ENCODE peak calls at places on chromosomes 6 and 20, in seven cellular contexts. One of them, this sample, is unnamed.

GRCh38 chr20:32891926-32892660 is 33.4 kb downstream of the EFCAB8 start:
- DNase-seq in endodermal cell: no peak
- DNase-seq in left ventricle myocardium inferior: no peak
- DNase-seq in AG04450: no peak
- DNase-seq in cardiac fibroblast: no peak
- DNase-seq in RWPE2: peak
- DNase-seq in esophagus muscularis mucosa: no peak
- DNase-seq in this sample: no peak

GRCh38 chr20:19737025-19737424 is 21.0 kb upstream of the RIN2 start:
- DNase-seq in left ventricle myocardium inferior: no peak
- DNase-seq in RWPE2: no peak
- DNase-seq in AG04450: no peak
- DNase-seq in endodermal cell: no peak
- DNase-seq in esophagus muscularis mucosa: no peak
- DNase-seq in cardiac fibroblast: peak
- DNase-seq in this sample: no peak

GRCh38 chr20:49288250-49288751 is 10.4 kb upstream of the ZNFX1 start:
- DNase-seq in esophagus muscularis mucosa: no peak
- DNase-seq in left ventricle myocardium inferior: no peak
- DNase-seq in endodermal cell: peak
- DNase-seq in AG04450: no peak
- DNase-seq in cardiac fibroblast: no peak
- DNase-seq in RWPE2: no peak
- DNase-seq in this sample: no peak

GRCh38 chr6:92124126-92124525 is 1295.2 kb downstream of the EPHA7 start:
- DNase-seq in left ventricle myocardium inferior: no peak
- DNase-seq in AG04450: no peak
- DNase-seq in cardiac fibroblast: peak
- DNase-seq in endodermal cell: no peak
- DNase-seq in RWPE2: no peak
- DNase-seq in esophagus muscularis mucosa: no peak
- DNase-seq in this sample: no peak

GRCh38 chr6:125232466-125232865 is 69.3 kb downstream of the HDDC2 start:
- DNase-seq in esophagus muscularis mucosa: no peak
- DNase-seq in RWPE2: no peak
- DNase-seq in endodermal cell: no peak
- DNase-seq in left ventricle myocardium inferior: no peak
- DNase-seq in AG04450: no peak
- DNase-seq in cardiac fibroblast: peak
- DNase-seq in this sample: no peak

GRCh38 chr20:35563834-35564233 is 22.0 kb downstream of the ERGIC3 start:
- DNase-seq in cardiac fibroblast: no peak
- DNase-seq in left ventricle myocardium inferior: no peak
- DNase-seq in esophagus muscularis mucosa: no peak
- DNase-seq in RWPE2: peak
- DNase-seq in endodermal cell: no peak
- DNase-seq in AG04450: no peak
- DNase-seq in this sample: no peak

GRCh38 chr20:57882451-57883161 is 172.8 kb upstream of the PMEPA1 start:
- DNase-seq in RWPE2: peak
- DNase-seq in cardiac fibroblast: no peak
- DNase-seq in AG04450: no peak
- DNase-seq in esophagus muscularis mucosa: no peak
- DNase-seq in endodermal cell: no peak
- DNase-seq in left ventricle myocardium inferior: no peak
- DNase-seq in this sample: no peak

GRCh38 chr20:52402514-52402913 is 210.9 kb upstream of the ZFP64 start:
- DNase-seq in esophagus muscularis mucosa: no peak
- DNase-seq in endodermal cell: no peak
- DNase-seq in AG04450: no peak
- DNase-seq in left ventricle myocardium inferior: no peak
- DNase-seq in cardiac fibroblast: no peak
- DNase-seq in RWPE2: no peak
- DNase-seq in this sample: no peak

GRCh38 chr6:152309648-152310047 is 327.5 kb downstream of the SYNE1 start:
- DNase-seq in esophagus muscularis mucosa: no peak
- DNase-seq in cardiac fibroblast: no peak
- DNase-seq in RWPE2: no peak
- DNase-seq in left ventricle myocardium inferior: no peak
- DNase-seq in AG04450: no peak
- DNase-seq in endodermal cell: no peak
- DNase-seq in this sample: no peak

GRCh38 chr6:11536795-11537194 is 754 bp upstream of the TMEM170B start:
- DNase-seq in left ventricle myocardium inferior: no peak
- DNase-seq in endodermal cell: peak
- DNase-seq in AG04450: no peak
- DNase-seq in cardiac fibroblast: no peak
- DNase-seq in RWPE2: no peak
- DNase-seq in esophagus muscularis mucosa: no peak
- DNase-seq in this sample: no peak

GRCh38 chr6:39568896-39569295 is 156.3 kb downstream of the KIF6 start:
- DNase-seq in AG04450: no peak
- DNase-seq in endodermal cell: no peak
- DNase-seq in RWPE2: no peak
- DNase-seq in left ventricle myocardium inferior: no peak
- DNase-seq in cardiac fibroblast: peak
- DNase-seq in esophagus muscularis mucosa: no peak
- DNase-seq in this sample: no peak

GRCh38 chr20:38927902-38928578 is 1.8 kb downstream of the FAM83D start:
- DNase-seq in cardiac fibroblast: no peak
- DNase-seq in esophagus muscularis mucosa: no peak
- DNase-seq in endodermal cell: no peak
- DNase-seq in RWPE2: no peak
- DNase-seq in AG04450: no peak
- DNase-seq in left ventricle myocardium inferior: no peak
- DNase-seq in this sample: no peak

GRCh38 chr6:112335736-112336135 is 11.4 kb upstream of the RFPL4B start:
- DNase-seq in RWPE2: no peak
- DNase-seq in AG04450: no peak
- DNase-seq in cardiac fibroblast: no peak
- DNase-seq in esophagus muscularis mucosa: no peak
- DNase-seq in endodermal cell: no peak
- DNase-seq in left ventricle myocardium inferior: no peak
- DNase-seq in this sample: no peak

GRCh38 chr6:127939442-127940066 is 38.7 kb upstream of the THEMIS start:
- DNase-seq in esophagus muscularis mucosa: no peak
- DNase-seq in endodermal cell: no peak
- DNase-seq in cardiac fibroblast: peak
- DNase-seq in left ventricle myocardium inferior: no peak
- DNase-seq in RWPE2: no peak
- DNase-seq in AG04450: no peak
- DNase-seq in this sample: no peak

DNA sequence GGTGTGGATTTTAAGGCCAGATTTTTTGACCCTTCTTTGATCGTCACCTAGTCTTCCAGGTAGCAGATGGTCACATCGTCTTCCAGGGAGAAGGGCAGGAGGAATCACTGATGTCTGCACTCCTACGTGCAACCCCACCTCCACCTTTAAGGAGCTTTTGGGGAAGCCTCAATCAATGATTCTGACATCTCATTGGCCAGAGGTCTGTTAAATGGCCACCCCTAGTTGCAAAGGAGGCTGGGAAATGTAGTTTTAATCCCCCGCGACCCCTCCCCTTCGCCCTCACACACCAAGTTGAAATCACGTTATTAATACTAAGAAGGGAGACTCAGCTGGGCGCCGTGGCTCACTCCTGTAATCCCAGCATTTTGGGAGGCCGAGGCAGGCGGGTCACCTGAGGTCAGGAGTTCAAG is 151.4 kb downstream of the BCAS1 start:
- DNase-seq in left ventricle myocardium inferior: no peak
- DNase-seq in endodermal cell: peak
- DNase-seq in cardiac fibroblast: no peak
- DNase-seq in esophagus muscularis mucosa: no peak
- DNase-seq in AG04450: no peak
- DNase-seq in RWPE2: no peak
- DNase-seq in this sample: no peak
- TF ChIP-seq CTCF in left ventricle myocardium inferior: no peak
- TF ChIP-seq CTCF in endodermal cell: no peak
- TF ChIP-seq CTCF in cardiac fibroblast: no peak
- TF ChIP-seq CTCF in esophagus muscularis mucosa: no peak
- TF ChIP-seq CTCF in AG04450: no peak
- TF ChIP-seq CTCF in RWPE2: no peak
- TF ChIP-seq CTCF in this sample: no peak

DNA sequence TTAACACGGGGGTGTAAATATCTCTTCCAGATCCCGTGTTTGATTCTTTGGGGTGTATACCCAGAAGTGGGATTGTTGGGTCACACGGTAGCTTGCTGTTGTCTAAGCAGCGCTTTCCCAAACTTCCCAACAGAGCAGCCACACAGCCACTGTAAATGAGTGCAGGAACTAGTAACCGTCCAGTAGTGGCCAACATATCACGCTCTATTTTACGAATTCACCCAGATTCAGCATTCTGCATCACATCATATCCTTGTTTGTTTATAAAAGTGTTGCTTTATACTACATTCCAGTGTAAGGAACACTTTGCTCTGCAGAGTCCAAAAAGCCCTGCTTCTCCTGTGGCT is 216.1 kb upstream of the ECI2 start:
- DNase-seq in endodermal cell: no peak
- DNase-seq in AG04450: no peak
- DNase-seq in left ventricle myocardium inferior: no peak
- DNase-seq in cardiac fibroblast: no peak
- DNase-seq in RWPE2: no peak
- DNase-seq in esophagus muscularis mucosa: no peak
- DNase-seq in this sample: no peak
- H3K4me3 ChIP-seq in endodermal cell: no peak
- H3K4me3 ChIP-seq in AG04450: peak
- H3K4me3 ChIP-seq in left ventricle myocardium inferior: peak
- H3K4me3 ChIP-seq in cardiac fibroblast: no peak
- H3K4me3 ChIP-seq in RWPE2: no peak
- H3K4me3 ChIP-seq in esophagus muscularis mucosa: peak
- H3K4me3 ChIP-seq in this sample: no peak

GRCh38 chr6:7088076-7088742 is 19.6 kb upstream of the RREB1 start:
- DNase-seq in left ventricle myocardium inferior: no peak
- DNase-seq in endodermal cell: no peak
- DNase-seq in AG04450: no peak
- DNase-seq in RWPE2: no peak
- DNase-seq in esophagus muscularis mucosa: no peak
- DNase-seq in cardiac fibroblast: no peak
- DNase-seq in this sample: no peak

GRCh38 chr6:7087491-7087979 is 20.2 kb upstream of the RREB1 start:
- DNase-seq in endodermal cell: no peak
- DNase-seq in esophagus muscularis mucosa: no peak
- DNase-seq in left ventricle myocardium inferior: no peak
- DNase-seq in cardiac fibroblast: no peak
- DNase-seq in AG04450: no peak
- DNase-seq in RWPE2: no peak
- DNase-seq in this sample: no peak

GRCh38 chr6:7085911-7086310 is 21.9 kb upstream of the RREB1 start:
- DNase-seq in endodermal cell: no peak
- DNase-seq in RWPE2: no peak
- DNase-seq in left ventricle myocardium inferior: peak
- DNase-seq in esophagus muscularis mucosa: no peak
- DNase-seq in AG04450: no peak
- DNase-seq in cardiac fibroblast: peak
- DNase-seq in this sample: no peak

GRCh38 chr6:7086488-7086887 is 21.3 kb upstream of the RREB1 start:
- DNase-seq in RWPE2: no peak
- DNase-seq in left ventricle myocardium inferior: peak
- DNase-seq in endodermal cell: no peak
- DNase-seq in esophagus muscularis mucosa: no peak
- DNase-seq in cardiac fibroblast: peak
- DNase-seq in AG04450: no peak
- DNase-seq in this sample: no peak

DNA sequence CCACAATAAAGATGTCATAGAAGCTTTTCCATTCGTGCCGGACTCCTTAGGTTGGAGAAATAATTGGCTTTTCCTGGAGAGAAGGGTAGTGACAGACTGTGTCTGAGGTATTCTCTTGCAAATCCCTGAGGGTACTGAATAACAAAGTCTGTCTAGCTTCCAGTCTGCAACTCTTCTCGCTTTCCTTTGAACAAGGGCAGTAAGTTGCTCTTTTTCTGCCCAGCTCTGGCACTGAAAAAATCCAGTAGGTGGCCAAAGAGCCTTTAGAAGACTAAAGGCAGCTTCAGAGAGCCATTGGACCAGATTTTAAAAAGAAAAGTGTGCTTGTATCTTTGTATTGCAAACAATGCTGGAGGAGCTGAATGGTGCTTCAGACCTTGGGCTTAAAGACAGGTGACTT is 20.7 kb upstream of the RREB1 start:
- DNase-seq in left ventricle myocardium inferior: no peak
- DNase-seq in cardiac fibroblast: peak
- DNase-seq in AG04450: no peak
- DNase-seq in esophagus muscularis mucosa: no peak
- DNase-seq in endodermal cell: peak
- DNase-seq in RWPE2: no peak
- DNase-seq in this sample: no peak
- TF ChIP-seq CTCF in left ventricle myocardium inferior: peak
- TF ChIP-seq CTCF in cardiac fibroblast: peak
- TF ChIP-seq CTCF in AG04450: peak
- TF ChIP-seq CTCF in esophagus muscularis mucosa: peak
- TF ChIP-seq CTCF in endodermal cell: peak
- TF ChIP-seq CTCF in RWPE2: peak
- TF ChIP-seq CTCF in this sample: peak

DNA sequence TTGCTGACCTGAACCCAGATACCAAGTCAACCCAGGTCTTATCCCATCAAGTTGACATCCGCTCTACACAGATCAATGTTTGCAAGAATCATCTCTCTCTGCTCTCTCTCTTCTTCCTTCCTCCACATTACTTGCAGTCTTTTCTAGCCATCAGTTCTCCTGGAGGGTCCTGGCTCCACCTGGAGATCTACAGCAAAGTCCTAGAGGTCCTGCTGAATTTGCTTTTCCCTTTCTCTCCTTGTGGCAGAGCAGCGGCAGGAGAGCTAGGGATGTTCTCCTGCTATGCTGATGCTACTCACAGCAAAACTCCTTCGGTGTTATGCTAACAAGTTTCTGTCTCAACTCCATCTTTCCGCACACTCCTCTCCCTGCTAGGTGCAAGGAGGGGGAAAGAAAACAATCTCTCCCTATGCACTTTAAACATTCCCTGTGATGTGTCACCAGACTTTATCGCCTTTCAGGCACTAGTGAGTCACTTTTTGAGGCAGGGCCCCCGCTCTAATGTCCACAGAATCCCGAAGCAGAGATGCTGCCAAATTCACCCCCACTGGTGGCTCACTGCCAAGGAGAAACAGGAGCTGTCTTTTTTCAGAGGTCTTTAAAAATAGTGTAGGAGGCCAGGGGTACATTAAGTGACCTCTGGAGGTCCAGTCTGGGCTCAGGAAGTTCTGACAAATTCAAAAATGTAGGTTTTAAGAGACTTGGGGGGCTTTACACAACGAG is 62.6 kb downstream of the FAM50B start:
- DNase-seq in esophagus muscularis mucosa: no peak
- DNase-seq in endodermal cell: peak
- DNase-seq in left ventricle myocardium inferior: peak
- DNase-seq in RWPE2: peak
- DNase-seq in cardiac fibroblast: peak
- DNase-seq in AG04450: peak
- DNase-seq in this sample: peak
- H3K4me3 ChIP-seq in esophagus muscularis mucosa: no peak
- H3K4me3 ChIP-seq in endodermal cell: no peak
- H3K4me3 ChIP-seq in left ventricle myocardium inferior: peak
- H3K4me3 ChIP-seq in RWPE2: no peak
- H3K4me3 ChIP-seq in cardiac fibroblast: no peak
- H3K4me3 ChIP-seq in AG04450: peak
- H3K4me3 ChIP-seq in this sample: no peak

This sample was measured in retinal pigment epithelial cell.